ENCODE peak calls at places on chromosomes 3 and 15, in four cellular contexts. R, I, E and H are unnamed samples.

GRCh38 chr3:184211718-184212117 is 17.7 kb upstream of the VWA5B2 start:
- DNase-seq in R (no peak), I (no peak), E (no peak), H (no peak)

GRCh38 chr3:49900491-49901153 is 3.1 kb downstream of the MST1R start:
- DNase-seq in R (no peak), I (peak; percentile 91), E (peak; percentile 87), H (peak; percentile 95)

GRCh38 chr15:49604625-49605409 is 15.8 kb downstream of the FAM227B start:
- DNase-seq in R (no peak), I (no peak), E (no peak), H (no peak)

GRCh38 chr3:149377408-149378111 is at the start of gene TM4SF1:
- DNase-seq in R (peak; percentile 51), I (no peak), E (peak; percentile 59), H (peak; percentile 89)

GRCh38 chr3:127263586-127264231 is 24.1 kb downstream of the PRR20G start:
- DNase-seq in R (no peak), I (no peak), E (no peak), H (no peak)

GRCh38 chr3:120791958-120792357 is 49.4 kb downstream of the GTF2E1 start:
- DNase-seq in R (no peak), I (no peak), E (no peak), H (no peak)

GRCh38 chr3:134624537-134625287 is 26.1 kb downstream of the KY start:
- DNase-seq in R (no peak), I (peak; percentile 10), E (no peak), H (no peak)

GRCh38 chr3:56323986-56324420 is 144.3 kb downstream of the ERC2 start:
- DNase-seq in R (no peak), I (no peak), E (no peak), H (no peak)

GRCh38 chr3:30475809-30476178 is 130.6 kb upstream of the TGFBR2 start:
- DNase-seq in R (no peak), I (no peak), E (no peak), H (no peak)

DNA sequence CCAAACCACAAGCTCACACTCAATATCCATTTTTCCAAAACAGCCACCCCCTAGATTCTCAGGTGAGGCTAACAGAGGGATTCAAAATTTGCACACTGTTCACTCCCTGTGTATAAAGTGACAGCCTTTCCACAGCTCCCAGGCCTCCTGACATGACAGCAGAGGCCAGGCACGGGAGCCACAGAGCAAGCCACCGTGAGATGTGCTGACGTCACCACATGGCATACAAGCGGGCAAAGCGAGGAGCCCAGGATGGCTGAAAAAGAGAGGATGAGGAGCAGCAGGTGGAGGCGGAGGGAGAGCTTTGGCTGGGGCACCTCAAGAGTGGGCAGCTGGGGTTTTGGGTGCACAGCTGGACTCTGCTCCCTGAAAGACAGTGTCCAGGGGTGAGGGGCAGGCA is 27.1 kb downstream of the EHD4 start:
- DNase-seq in R (no peak), I (no peak), E (no peak), H (no peak)
- H3K4me1 ChIP-seq in R (peaks cover 11% of the 10 kb centered on the region), I (no peaks in the 10 kb centered on the region), E (peaks cover 19% of the 10 kb centered on the region), H (peaks cover 43% of the 10 kb centered on the region)

GRCh38 chr3:16841354-16841753 is 43.4 kb upstream of the PLCL2 start:
- DNase-seq in R (no peak), I (no peak), E (no peak), H (no peak)
- H3K4me1 ChIP-seq in R (peaks cover 10% of the 10 kb centered on the region), I (peaks cover 12% of the 10 kb centered on the region), E (no peaks in the 10 kb centered on the region), H (peaks cover 72% of the 10 kb centered on the region)

GRCh38 chr3:63911901-63912767 is at the start of gene SCAANT1:
- DNase-seq in R (peak; percentile 90), I (peak; percentile 94), E (peak; percentile 96), H (peak; percentile 93)

GRCh38 chr3:63908776-63909175 is 3.4 kb downstream of the SCAANT1 start:
- DNase-seq in R (no peak), I (no peak), E (no peak), H (no peak)

GRCh38 chr3:63911395-63911900 is 735 bp downstream of the SCAANT1 start:
- DNase-seq in R (no peak), I (no peak), E (no peak), H (no peak)

GRCh38 chr3:63909431-63909830 is 2.8 kb downstream of the SCAANT1 start:
- DNase-seq in R (no peak), I (no peak), E (no peak), H (no peak)

DNA sequence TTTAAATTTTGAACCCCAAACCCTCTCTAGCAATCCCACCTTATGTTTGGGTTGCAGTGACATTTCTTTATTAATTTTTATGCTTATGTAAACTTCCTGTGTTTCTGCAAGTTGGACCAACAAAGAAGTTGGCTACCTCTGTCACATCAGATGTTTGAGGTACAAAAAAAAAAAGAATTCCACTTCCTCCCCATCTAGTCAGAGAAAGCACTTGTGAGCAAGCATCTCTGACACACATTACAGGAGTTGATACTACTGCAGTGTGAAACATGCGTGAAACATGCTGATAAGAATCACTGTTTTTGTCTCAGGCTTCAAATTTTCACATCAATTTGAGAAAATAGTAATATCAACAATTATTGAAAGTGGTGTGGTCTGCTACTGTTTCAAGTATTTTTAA is 1.3 kb downstream of the SCAANT1 start:
- DNase-seq in R (no peak), I (no peak), E (no peak), H (no peak)
- H3K4me1 ChIP-seq in R (peaks cover 5% of the 10 kb centered on the region), I (peaks cover 6% of the 10 kb centered on the region), E (peaks cover 14% of the 10 kb centered on the region), H (peaks cover 39% of the 10 kb centered on the region)

GRCh38 chr15:68796576-68796975 is 24.1 kb downstream of the ANP32A start:
- DNase-seq in R (no peak), I (no peak), E (no peak), H (no peak)
- H3K4me1 ChIP-seq in R (peaks cover 16% of the 10 kb centered on the region), I (peaks cover 9% of the 10 kb centered on the region), E (peaks cover 58% of the 10 kb centered on the region), H (peaks cover 49% of the 10 kb centered on the region)